ENCODE peak calls at places on chromosomes 4 and X, in nine cellular contexts. W is endothelial cell, T is dorsolateral prefrontal cortex, R is psoas muscle, X is fibroblast of the aortic adventitia, Y is heart left ventricle, Q is fibroblast of pulmonary artery, M is breast epithelium, A is nephron progenitor cell. K is an unnamed sample.

GRCh38 chr4:6898763-6899162 is 10.9 kb upstream of the TBC1D14 start:
- DNase-seq in W (no peak), T (no peak), R (no peak), X (no peak), Y (no peak), Q (no peak), M (no peak), A (no peak), K (no peak)

GRCh38 chr4:53962516-53963225 is 101.7 kb downstream of the CHIC2 start:
- DNase-seq in W (no peak), T (no peak), R (no peak), X (peak; percentile 74), Y (no peak), Q (peak; percentile 55), M (no peak), A (peak; percentile 18), K (no peak)

GRCh38 chr4:17414392-17414791 is 97.5 kb downstream of the QDPR start:
- DNase-seq in W (no peak), T (no peak), R (no peak), X (no peak), Y (no peak), Q (no peak), M (no peak), A (no peak), K (no peak)

GRCh38 chrX:108001218-108001814 is 19.1 kb upstream of the TEX13B start:
- DNase-seq in W (no peak), T (no peak), R (no peak), X (peak; percentile 41), Y (no peak), Q (peak; percentile 68), M (no peak), A (peak; percentile 9), K (no peak)

GRCh38 chr4:2305766-2306501 is 44.0 kb upstream of the MXD4 start:
- DNase-seq in W (no peak), T (peak; percentile 23), R (no peak), X (no peak), Y (no peak), Q (no peak), M (peak; percentile 13), A (no peak), K (no peak)

GRCh38 chr4:169756971-169757574 is 671 bp downstream of the HPF1 start:
- DNase-seq in W (no peak), T (no peak), R (no peak), X (peak; percentile 10), Y (no peak), Q (no peak), M (no peak), A (no peak), K (no peak)

GRCh38 chrX:108362026-108362425 is 76.2 kb downstream of the COL4A6 start:
- DNase-seq in W (no peak), T (no peak), R (no peak), X (no peak), Y (no peak), Q (no peak), M (no peak), A (no peak), K (no peak)

GRCh38 chr4:40986375-40986774 is 228.0 kb downstream of the APBB2 start:
- DNase-seq in W (no peak), T (no peak), R (no peak), X (no peak), Y (no peak), Q (no peak), M (no peak), A (no peak), K (no peak)

GRCh38 chr4:107255596-107255995 is 219.5 kb upstream of the DKK2 start:
- DNase-seq in W (no peak), T (no peak), R (no peak), X (peak; percentile 43), Y (no peak), Q (peak; percentile 18), M (no peak), A (no peak), K (no peak)

DNA sequence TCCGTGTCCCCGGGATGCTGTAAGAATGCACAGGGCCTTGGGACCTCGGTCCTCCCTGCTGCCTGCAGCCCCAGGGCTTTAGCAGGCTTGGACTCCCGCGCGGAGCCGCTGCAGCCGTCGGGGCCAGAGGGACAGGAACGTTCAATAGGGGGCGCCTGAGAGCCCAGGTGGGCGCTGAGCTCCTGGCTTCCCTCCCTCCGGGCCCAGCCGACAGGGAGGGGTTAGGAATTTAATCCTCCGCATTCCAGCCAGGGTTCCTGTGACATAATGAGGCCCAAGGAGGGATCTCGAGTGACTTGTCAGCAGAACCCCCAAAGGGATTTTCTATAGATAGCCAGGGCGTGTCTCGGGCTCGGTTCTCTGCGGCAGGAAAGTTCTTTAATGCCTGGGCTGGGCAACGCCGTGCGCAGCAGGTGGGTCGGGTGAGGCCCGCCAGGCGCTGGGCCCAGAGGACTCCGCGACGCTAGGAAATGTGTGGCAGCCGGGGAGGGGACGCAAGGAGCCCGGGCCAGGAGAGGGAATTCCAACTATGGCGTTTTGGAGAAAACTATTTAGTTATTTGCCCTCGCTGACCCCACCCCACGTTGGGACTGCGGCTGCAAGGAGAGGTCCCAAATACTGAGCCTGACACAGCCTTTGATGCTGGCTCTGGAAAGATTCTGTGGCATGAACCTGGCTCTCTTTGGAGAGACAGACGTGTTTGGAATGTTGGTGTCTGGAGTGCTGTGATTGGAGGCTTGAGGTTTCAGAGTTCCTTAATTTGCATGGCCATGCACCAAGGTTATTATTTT is 285.2 kb upstream of the GATB start:
- DNase-seq in W (peak; percentile 71), T (no peak), R (peak; percentile 58), X (no peak), Y (peak; percentile 42), Q (peak; percentile 4), M (no peak), A (peak; percentile 81), K (peak; percentile 63)
- TF ChIP-seq CTCF in W (peak; percentile 63), T (peak; percentile 30), R (peak; percentile 58), X (peak; percentile 55), Y (peak; percentile 64), Q (peak; percentile 42), M (peak; percentile 9), A (peak; percentile 72), K (peak; percentile 73)

GRCh38 chrX:17692709-17693346 is 44.5 kb upstream of the SCML1 start:
- DNase-seq in W (no peak), T (no peak), R (peak; percentile 55), X (peak; percentile 30), Y (no peak), Q (peak; percentile 12), M (no peak), A (peak; percentile 64), K (no peak)

GRCh38 chrX:17700976-17701375 is 36.3 kb upstream of the SCML1 start:
- DNase-seq in W (no peak), T (no peak), R (no peak), X (no peak), Y (no peak), Q (no peak), M (no peak), A (no peak), K (no peak)

DNA sequence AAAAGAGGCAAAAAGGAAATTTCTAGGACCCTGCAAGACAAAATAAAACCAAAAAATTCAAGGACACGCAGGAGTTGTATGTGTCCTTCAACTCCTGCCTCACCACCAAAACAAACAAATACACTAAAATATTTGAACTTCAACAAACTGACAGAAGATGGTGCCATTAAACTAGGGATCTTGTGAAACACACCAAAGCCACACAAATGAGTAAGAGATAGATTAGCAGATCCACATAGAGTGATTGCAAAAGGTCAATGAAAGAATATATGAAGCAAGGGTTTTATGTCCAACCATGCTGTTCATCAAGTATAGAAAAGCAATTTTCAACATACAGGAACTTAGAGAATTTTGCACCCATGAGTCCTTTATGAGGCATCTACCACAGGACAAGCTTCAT is 40.1 kb upstream of the SCML1 start:
- DNase-seq in W (no peak), T (no peak), R (no peak), X (peak; percentile 9), Y (no peak), Q (peak; percentile 39), M (no peak), A (no peak), K (no peak)
- TF ChIP-seq CTCF in W (no peak), T (peak; percentile 24), R (no peak), X (no peak), Y (no peak), Q (no peak), M (no peak), A (no peak), K (no peak)

GRCh38 chrX:15812212-15812938 is 22.1 kb downstream of the ZRSR2 start:
- DNase-seq in W (no peak), T (no peak), R (no peak), X (no peak), Y (no peak), Q (no peak), M (no peak), A (no peak), K (no peak)

GRCh38 chrX:15816886-15817285 is 26.6 kb downstream of the ZRSR2 start:
- DNase-seq in W (peak; percentile 3), T (no peak), R (no peak), X (no peak), Y (no peak), Q (peak; percentile 3), M (no peak), A (no peak), K (no peak)

GRCh38 chrX:15814811-15815210 is 24.5 kb downstream of the ZRSR2 start:
- DNase-seq in W (no peak), T (no peak), R (no peak), X (no peak), Y (no peak), Q (no peak), M (no peak), A (no peak), K (no peak)

GRCh38 chrX:15816453-15816838 is 26.2 kb downstream of the ZRSR2 start:
- DNase-seq in W (no peak), T (no peak), R (no peak), X (peak; percentile 7), Y (no peak), Q (no peak), M (no peak), A (no peak), K (no peak)

GRCh38 chrX:15815779-15816452 is 25.6 kb downstream of the ZRSR2 start:
- DNase-seq in W (peak; percentile 8), T (no peak), R (no peak), X (peak; percentile 23), Y (no peak), Q (peak; percentile 31), M (no peak), A (peak; percentile 17), K (no peak)
- TF ChIP-seq CTCF in W (peak; percentile 32), T (no peak), R (peak; percentile 24), X (peak; percentile 29), Y (peak; percentile 28), Q (peak; percentile 23), M (no peak), A (peak; percentile 34), K (peak; percentile 39)

DNA sequence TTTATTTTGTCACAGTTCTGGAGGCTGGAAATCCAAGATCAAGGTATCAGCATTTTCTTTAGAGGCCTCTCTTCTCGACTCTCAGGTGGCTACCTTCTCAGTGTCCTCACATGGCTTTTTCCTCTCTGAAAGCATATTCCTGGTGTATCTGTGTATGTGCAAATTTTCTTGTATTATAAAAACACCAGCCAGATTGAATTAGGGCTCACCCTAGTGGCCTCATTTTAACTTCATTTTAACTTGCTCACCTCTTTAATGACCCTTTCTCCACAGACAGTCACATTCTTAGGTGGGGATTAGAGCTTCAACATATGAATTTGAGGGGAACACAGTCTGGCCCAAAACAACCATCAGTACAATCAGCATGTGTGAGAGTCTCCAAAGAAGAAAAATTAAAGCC is 542.4 kb upstream of the FAM241A start:
- DNase-seq in W (no peak), T (no peak), R (no peak), X (peak; percentile 59), Y (no peak), Q (peak; percentile 25), M (no peak), A (no peak), K (no peak)
- TF ChIP-seq CTCF in W (no peak), T (no peak), R (no peak), X (peak; percentile 46), Y (no peak), Q (peak; percentile 20), M (no peak), A (no peak), K (no peak)

K was measured in mesothelial cell of epicardium.